ENCODE peak calls at places on chromosomes 16 and 17, in six cellular contexts. One of them, this sample, is unnamed. For H3K36me3, the result is how much of the 10 kb centered on the place peaks cover.

GRCh38 chr16:49395021-49395420 is 21.4 kb downstream of the C16orf78 start:
- DNase-seq in uterus: no peak
- DNase-seq in esophagus muscularis mucosa: peak
- DNase-seq in breast epithelium: no peak
- DNase-seq in heart left ventricle: no peak
- DNase-seq in esophagus squamous epithelium: no peak
- DNase-seq in this sample: no peak

GRCh38 chr16:87552772-87553171 is 49.5 kb upstream of the JPH3 start:
- DNase-seq in uterus: no peak
- DNase-seq in esophagus muscularis mucosa: no peak
- DNase-seq in breast epithelium: no peak
- DNase-seq in heart left ventricle: no peak
- DNase-seq in esophagus squamous epithelium: no peak
- DNase-seq in this sample: no peak

GRCh38 chr17:8470447-8471047 is 34.9 kb downstream of the NDEL1 start:
- DNase-seq in uterus: peak
- DNase-seq in esophagus muscularis mucosa: peak
- DNase-seq in breast epithelium: peak
- DNase-seq in heart left ventricle: peak
- DNase-seq in esophagus squamous epithelium: no peak
- DNase-seq in this sample: peak

GRCh38 chr16:80997139-80997798 is 9.4 kb downstream of the CMC2 start:
- DNase-seq in uterus: no peak
- DNase-seq in esophagus muscularis mucosa: no peak
- DNase-seq in breast epithelium: no peak
- DNase-seq in heart left ventricle: no peak
- DNase-seq in esophagus squamous epithelium: no peak
- DNase-seq in this sample: no peak

GRCh38 chr16:76947694-76948093 is 243.3 kb upstream of the MON1B start:
- DNase-seq in uterus: no peak
- DNase-seq in esophagus muscularis mucosa: no peak
- DNase-seq in breast epithelium: no peak
- DNase-seq in heart left ventricle: no peak
- DNase-seq in esophagus squamous epithelium: no peak
- DNase-seq in this sample: no peak

GRCh38 chr16:67561824-67562525 is 351 bp upstream of the CTCF start:
- DNase-seq in uterus: peak
- DNase-seq in esophagus muscularis mucosa: peak
- DNase-seq in breast epithelium: peak
- DNase-seq in heart left ventricle: peak
- DNase-seq in esophagus squamous epithelium: peak
- DNase-seq in this sample: no peak

GRCh38 chr17:336110-337021 is 16.2 kb downstream of the RPH3AL start:
- DNase-seq in uterus: peak
- DNase-seq in esophagus muscularis mucosa: no peak
- DNase-seq in breast epithelium: peak
- DNase-seq in heart left ventricle: peak
- DNase-seq in esophagus squamous epithelium: no peak
- DNase-seq in this sample: no peak

GRCh38 chr17:35162755-35163154 is 15.1 kb downstream of the UNC45B start:
- DNase-seq in uterus: no peak
- DNase-seq in esophagus muscularis mucosa: no peak
- DNase-seq in breast epithelium: no peak
- DNase-seq in heart left ventricle: no peak
- DNase-seq in esophagus squamous epithelium: no peak
- DNase-seq in this sample: no peak

GRCh38 chr16:88306860-88307545 is 75.8 kb upstream of the ZNF469 start:
- DNase-seq in uterus: no peak
- DNase-seq in esophagus muscularis mucosa: no peak
- DNase-seq in breast epithelium: no peak
- DNase-seq in heart left ventricle: no peak
- DNase-seq in esophagus squamous epithelium: no peak
- DNase-seq in this sample: no peak

GRCh38 chr16:86575754-86576557 is 2.4 kb upstream of the FOXL1 start:
- DNase-seq in uterus: peak
- DNase-seq in esophagus muscularis mucosa: no peak
- DNase-seq in breast epithelium: no peak
- DNase-seq in heart left ventricle: peak
- DNase-seq in esophagus squamous epithelium: no peak
- DNase-seq in this sample: no peak

GRCh38 chr17:49588726-49589555 is 13.3 kb downstream of the NXPH3 start:
- DNase-seq in uterus: no peak
- DNase-seq in esophagus muscularis mucosa: peak
- DNase-seq in breast epithelium: peak
- DNase-seq in heart left ventricle: no peak
- DNase-seq in esophagus squamous epithelium: no peak
- DNase-seq in this sample: no peak

GRCh38 chr16:82876951-82877350 is 250.2 kb downstream of the CDH13 start:
- DNase-seq in uterus: no peak
- DNase-seq in esophagus muscularis mucosa: no peak
- DNase-seq in breast epithelium: no peak
- DNase-seq in heart left ventricle: no peak
- DNase-seq in esophagus squamous epithelium: no peak
- DNase-seq in this sample: no peak

GRCh38 chr17:72287586-72287985 is 166.8 kb downstream of the SOX9 start:
- DNase-seq in uterus: no peak
- DNase-seq in esophagus muscularis mucosa: no peak
- DNase-seq in breast epithelium: peak
- DNase-seq in heart left ventricle: no peak
- DNase-seq in esophagus squamous epithelium: no peak
- DNase-seq in this sample: no peak

GRCh38 chr17:38591759-38592241 is 14.0 kb downstream of the SRCIN1 start:
- DNase-seq in uterus: no peak
- DNase-seq in esophagus muscularis mucosa: no peak
- DNase-seq in breast epithelium: no peak
- DNase-seq in heart left ventricle: no peak
- DNase-seq in esophagus squamous epithelium: no peak
- DNase-seq in this sample: no peak

GRCh38 chr16:28983644-28984043 is 1.2 kb upstream of the LAT start:
- DNase-seq in uterus: no peak
- DNase-seq in esophagus muscularis mucosa: no peak
- DNase-seq in breast epithelium: no peak
- DNase-seq in heart left ventricle: no peak
- DNase-seq in esophagus squamous epithelium: no peak
- DNase-seq in this sample: no peak

GRCh38 chr16:12341423-12341822 is 364.9 kb downstream of the SNX29 start:
- DNase-seq in uterus: no peak
- DNase-seq in esophagus muscularis mucosa: no peak
- DNase-seq in breast epithelium: no peak
- DNase-seq in heart left ventricle: no peak
- DNase-seq in esophagus squamous epithelium: no peak
- DNase-seq in this sample: no peak

GRCh38 chr16:59330030-59330670 is 596.0 kb upstream of the GOT2 start:
- DNase-seq in uterus: no peak
- DNase-seq in esophagus muscularis mucosa: no peak
- DNase-seq in breast epithelium: no peak
- DNase-seq in heart left ventricle: no peak
- DNase-seq in esophagus squamous epithelium: no peak
- DNase-seq in this sample: no peak

GRCh38 chr17:81958633-81959342 is 2.2 kb downstream of the NOTUM start:
- DNase-seq in uterus: no peak
- DNase-seq in esophagus muscularis mucosa: no peak
- DNase-seq in breast epithelium: no peak
- DNase-seq in heart left ventricle: no peak
- DNase-seq in esophagus squamous epithelium: no peak
- DNase-seq in this sample: no peak

GRCh38 chr16:70686376-70687171 is 721 bp upstream of the MTSS2 start:
- DNase-seq in uterus: no peak
- DNase-seq in esophagus muscularis mucosa: no peak
- DNase-seq in breast epithelium: no peak
- DNase-seq in heart left ventricle: no peak
- DNase-seq in esophagus squamous epithelium: no peak
- DNase-seq in this sample: no peak

GRCh38 chr16:88903267-88903666 is 36.8 kb upstream of the PABPN1L start:
- DNase-seq in uterus: no peak
- DNase-seq in esophagus muscularis mucosa: no peak
- DNase-seq in breast epithelium: no peak
- DNase-seq in heart left ventricle: no peak
- DNase-seq in esophagus squamous epithelium: no peak
- DNase-seq in this sample: no peak

GRCh38 chr16:55042556-55043432 is 112.1 kb downstream of the IRX5 start:
- DNase-seq in uterus: no peak
- DNase-seq in esophagus muscularis mucosa: peak
- DNase-seq in breast epithelium: no peak
- DNase-seq in heart left ventricle: no peak
- DNase-seq in esophagus squamous epithelium: no peak
- DNase-seq in this sample: peak

GRCh38 chr17:4967539-4968165 is at the start of gene SPAG7:
- DNase-seq in uterus: peak
- DNase-seq in esophagus muscularis mucosa: peak
- DNase-seq in breast epithelium: peak
- DNase-seq in heart left ventricle: peak
- DNase-seq in esophagus squamous epithelium: peak
- DNase-seq in this sample: peak

GRCh38 chr16:22844426-22844825 is 30.5 kb downstream of the HS3ST2 start:
- DNase-seq in uterus: no peak
- DNase-seq in esophagus muscularis mucosa: peak
- DNase-seq in breast epithelium: no peak
- DNase-seq in heart left ventricle: no peak
- DNase-seq in esophagus squamous epithelium: no peak
- DNase-seq in this sample: no peak

GRCh38 chr17:61065263-61065773 is 334.3 kb upstream of the TBX2 start:
- DNase-seq in uterus: no peak
- DNase-seq in esophagus muscularis mucosa: no peak
- DNase-seq in breast epithelium: no peak
- DNase-seq in heart left ventricle: no peak
- DNase-seq in esophagus squamous epithelium: no peak
- DNase-seq in this sample: no peak

GRCh38 chr16:25135239-25135878 is 23.8 kb downstream of the LCMT1 start:
- DNase-seq in uterus: no peak
- DNase-seq in esophagus muscularis mucosa: no peak
- DNase-seq in breast epithelium: no peak
- DNase-seq in heart left ventricle: no peak
- DNase-seq in esophagus squamous epithelium: no peak
- DNase-seq in this sample: no peak

DNA sequence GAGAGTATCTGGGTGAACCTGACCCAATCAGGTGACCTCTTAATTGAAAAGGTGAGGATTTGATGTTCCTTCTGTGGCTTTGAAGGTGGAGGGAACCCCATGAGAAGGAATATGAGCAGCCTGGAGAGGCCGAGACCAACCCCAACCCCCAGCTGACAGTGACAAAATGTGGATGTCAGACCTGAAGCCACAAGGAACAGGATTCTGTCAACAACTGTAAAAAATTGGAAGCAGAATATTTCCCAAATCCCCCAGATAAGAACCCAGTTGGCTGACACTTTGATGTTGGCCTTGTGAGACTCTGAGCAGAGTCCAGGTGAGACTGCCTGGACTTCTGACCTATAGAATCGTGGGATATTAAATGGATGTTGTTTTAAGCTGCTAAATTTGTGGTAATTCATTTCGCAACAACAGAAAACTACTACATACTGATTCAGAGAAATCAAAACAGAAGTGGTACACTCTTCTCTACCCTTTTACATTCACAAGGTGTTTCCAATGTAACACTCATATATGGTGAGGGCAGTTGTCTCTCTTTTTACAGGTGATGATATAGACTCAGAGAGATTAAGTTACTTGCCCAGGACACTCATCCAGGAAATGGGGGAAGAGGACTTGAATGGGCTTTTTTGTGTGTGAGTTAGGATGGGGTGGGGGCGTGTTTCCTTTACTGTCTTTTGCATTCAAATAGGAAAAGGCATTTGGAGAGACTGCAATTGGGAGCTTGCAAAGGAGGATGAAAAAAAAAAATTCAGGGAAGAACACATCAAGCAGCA is 29.8 kb upstream of the SALL1 start:
- DNase-seq in uterus: no peak
- DNase-seq in esophagus muscularis mucosa: no peak
- DNase-seq in breast epithelium: no peak
- DNase-seq in heart left ventricle: no peak
- DNase-seq in esophagus squamous epithelium: no peak
- DNase-seq in this sample: no peak
- H3K4me3 ChIP-seq in uterus: no peak
- H3K4me3 ChIP-seq in esophagus muscularis mucosa: no peak
- H3K4me3 ChIP-seq in breast epithelium: no peak
- H3K4me3 ChIP-seq in heart left ventricle: no peak
- H3K4me3 ChIP-seq in esophagus squamous epithelium: no peak
- H3K4me3 ChIP-seq in this sample: no peak

GRCh38 chr16:30652718-30653117 is 2.0 kb downstream of the PRR14 start:
- DNase-seq in uterus: no peak
- DNase-seq in esophagus muscularis mucosa: no peak
- DNase-seq in breast epithelium: no peak
- DNase-seq in heart left ventricle: no peak
- DNase-seq in esophagus squamous epithelium: no peak
- DNase-seq in this sample: no peak
- H3K36me3 ChIP-seq in uterus: under half
- H3K36me3 ChIP-seq in esophagus muscularis mucosa: under half
- H3K36me3 ChIP-seq in breast epithelium: under half
- H3K36me3 ChIP-seq in heart left ventricle: under half
- H3K36me3 ChIP-seq in esophagus squamous epithelium: under half
- H3K36me3 ChIP-seq in this sample: under half

DNA sequence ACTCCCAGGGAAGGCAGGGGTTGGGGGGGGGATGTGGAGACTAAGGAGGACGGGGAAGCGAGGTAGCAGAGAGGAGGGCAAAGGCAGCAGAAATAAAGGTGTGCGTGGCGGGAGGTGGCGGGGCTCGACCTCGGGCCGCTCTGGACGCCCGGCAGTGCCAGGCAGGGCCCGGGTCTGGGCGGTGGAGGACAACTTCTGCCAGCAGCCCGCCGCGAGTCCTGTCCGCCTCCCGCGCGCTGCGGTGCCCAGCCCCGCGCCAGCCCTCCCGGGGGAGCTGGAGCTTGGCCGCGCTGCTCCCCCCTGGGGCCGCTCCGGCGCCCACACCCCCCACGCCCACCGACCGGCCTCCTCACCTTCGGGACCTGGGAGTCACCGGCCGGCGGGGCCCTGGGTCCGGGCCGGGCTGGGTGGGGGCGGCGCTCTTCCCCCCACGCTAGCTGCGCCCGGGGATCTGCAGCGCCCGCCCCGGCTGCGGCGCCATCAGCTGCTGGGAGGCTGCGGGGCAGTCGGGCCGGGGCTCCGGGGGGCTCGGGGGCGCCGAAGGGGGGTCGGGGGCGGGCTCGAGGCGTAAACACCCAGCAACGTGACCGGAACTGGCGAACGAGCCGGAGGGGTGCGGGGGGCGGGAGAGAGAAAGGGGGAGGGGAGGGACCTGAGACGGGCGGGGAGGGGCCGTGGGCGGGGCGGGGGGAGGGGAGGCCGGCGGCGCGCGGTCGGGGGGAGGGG is at the start of gene CCDC92B:
- DNase-seq in uterus: no peak
- DNase-seq in esophagus muscularis mucosa: no peak
- DNase-seq in breast epithelium: no peak
- DNase-seq in heart left ventricle: no peak
- DNase-seq in esophagus squamous epithelium: no peak
- DNase-seq in this sample: no peak
- TF ChIP-seq POLR2A in uterus: no peak
- TF ChIP-seq POLR2A in esophagus muscularis mucosa: no peak
- TF ChIP-seq POLR2A in breast epithelium: no peak
- TF ChIP-seq POLR2A in heart left ventricle: no peak
- TF ChIP-seq POLR2A in esophagus squamous epithelium: no peak
- TF ChIP-seq POLR2A in this sample: no peak

DNA sequence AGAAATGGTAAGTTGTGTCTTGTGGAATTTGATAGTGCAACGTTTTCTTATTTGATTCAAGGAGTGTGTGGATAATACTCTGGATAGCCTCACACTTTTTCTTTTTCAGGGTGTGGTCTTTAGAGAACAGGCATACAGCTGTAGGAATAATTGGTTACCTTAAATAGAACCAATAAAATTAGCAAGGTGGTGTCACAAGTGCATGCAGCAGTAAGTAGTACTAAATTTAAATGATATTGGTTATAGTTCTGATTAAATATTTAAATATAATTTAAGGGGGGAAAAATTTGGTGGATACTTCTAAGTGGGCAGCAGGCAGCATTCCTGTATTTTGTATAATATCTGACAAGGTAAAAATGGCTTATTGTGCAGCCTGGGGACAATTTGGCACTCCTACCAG is 3.7 kb downstream of the HAPSTR1 start:
- DNase-seq in uterus: no peak
- DNase-seq in esophagus muscularis mucosa: no peak
- DNase-seq in breast epithelium: no peak
- DNase-seq in heart left ventricle: no peak
- DNase-seq in esophagus squamous epithelium: no peak
- DNase-seq in this sample: no peak
- H3K4me3 ChIP-seq in uterus: no peak
- H3K4me3 ChIP-seq in esophagus muscularis mucosa: peak
- H3K4me3 ChIP-seq in breast epithelium: peak
- H3K4me3 ChIP-seq in heart left ventricle: no peak
- H3K4me3 ChIP-seq in esophagus squamous epithelium: peak
- H3K4me3 ChIP-seq in this sample: peak

This sample was measured in vagina.